ENCODE peak calls at places on chromosomes 3 and 15, in ten cellular contexts. Q is ELR, Y is RWPE1, T is amniotic stem cell, W is mesenteric fat pad, P is GM20000, B is NCI-H1417, H is foreskin fibroblast, K is B cell, Z is NCI-H774. E is an unnamed sample.

GRCh38 chr3:127690823-127691452 is 18.2 kb downstream of the ABTB1 start:
- DNase-seq in B (peak; percentile 32), Q (peak; percentile 78), T (no peak), Z (no peak), W (no peak), P (no peak), H (peak; percentile 82), Y (peak; percentile 50), K (no peak), E (no peak)

GRCh38 chr3:43425829-43426228 is 139.5 kb downstream of the SNRK start:
- DNase-seq in H (no peak), Q (no peak), Y (no peak), P (no peak), W (no peak), Z (no peak), B (no peak), K (no peak), T (no peak), E (no peak)

GRCh38 chr15:59400103-59400813 is 27.6 kb upstream of the MYO1E start:
- DNase-seq in Y (no peak), B (no peak), K (peak; percentile 25), T (no peak), W (no peak), Q (no peak), H (no peak), Z (no peak), P (no peak), E (no peak)

GRCh38 chr3:58251653-58252052 is 14.1 kb downstream of the ABHD6 start:
- DNase-seq in T (no peak), K (no peak), B (no peak), Z (no peak), P (no peak), H (no peak), Q (no peak), W (no peak), Y (no peak), E (no peak)

GRCh38 chr3:136332776-136333175 is 82.6 kb downstream of the PCCB start:
- DNase-seq in Q (peak; percentile 52), Z (no peak), T (peak; percentile 42), Y (no peak), W (peak; percentile 14), P (no peak), K (no peak), H (peak; percentile 87), B (no peak), E (no peak)

GRCh38 chr3:171936231-171936841 is 93.2 kb downstream of the TMEM212 start:
- DNase-seq in K (no peak), Q (peak; percentile 78), W (no peak), B (no peak), T (no peak), P (no peak), H (peak; percentile 62), Y (peak; percentile 20), Z (no peak), E (peak; percentile 46)

GRCh38 chr15:58947179-58947578 is 13.7 kb upstream of the SLTM start:
- DNase-seq in W (no peak), Q (peak; percentile 56), B (no peak), H (no peak), T (no peak), Y (no peak), K (no peak), Z (no peak), P (no peak), E (no peak)

GRCh38 chr3:141738636-141739363 is 702 bp downstream of the RNF7 start:
- DNase-seq in P (peak; percentile 27), T (peak; percentile 34), Q (peak; percentile 75), Y (peak; percentile 49), K (peak; percentile 34), B (no peak), W (no peak), Z (no peak), H (peak; percentile 72), E (peak; percentile 6)

GRCh38 chr3:126539558-126540250 is 15.7 kb downstream of the CHST13 start:
- DNase-seq in T (no peak), B (no peak), Q (no peak), P (no peak), Y (no peak), W (peak; percentile 45), K (no peak), Z (no peak), H (no peak), E (no peak)

GRCh38 chr15:90916461-90916860 is 13.4 kb downstream of the MAN2A2 start:
- DNase-seq in T (no peak), Y (no peak), B (no peak), H (no peak), W (no peak), Z (no peak), K (no peak), P (no peak), Q (no peak), E (no peak)

GRCh38 chr15:99326235-99326634 is 75.0 kb downstream of the LRRC28 start:
- DNase-seq in Q (no peak), B (no peak), H (no peak), W (no peak), T (no peak), P (no peak), K (no peak), Y (no peak), Z (no peak), E (peak; percentile 52)

GRCh38 chr3:152556731-152557254 is 278.1 kb upstream of the P2RY1 start:
- DNase-seq in Z (no peak), B (no peak), T (no peak), K (no peak), Q (peak; percentile 70), H (peak; percentile 85), P (peak; percentile 69), W (no peak), Y (peak; percentile 14), E (no peak)

GRCh38 chr15:59174846-59175831 is 31.5 kb upstream of the LDHAL6B start:
- DNase-seq in Z (peak; percentile 70), H (peak; percentile 72), B (peak; percentile 40), K (peak; percentile 45), W (no peak), P (peak; percentile 29), Y (no peak), Q (peak; percentile 81), T (peak; percentile 57), E (no peak)

GRCh38 chr15:75606711-75607684 is 18.5 kb downstream of the SNUPN start:
- DNase-seq in T (no peak), P (no peak), Z (no peak), W (no peak), Y (no peak), K (no peak), B (no peak), Q (peak; percentile 20), H (no peak), E (no peak)

GRCh38 chr15:38647683-38648082 is 83.1 kb upstream of the RASGRP1 start:
- DNase-seq in Z (no peak), W (no peak), H (peak; percentile 15), K (no peak), Y (peak; percentile 71), B (no peak), Q (peak; percentile 43), T (no peak), P (no peak), E (no peak)

GRCh38 chr3:125151916-125152315 is 60.6 kb downstream of the SLC12A8 start:
- DNase-seq in Y (no peak), W (no peak), K (no peak), T (no peak), P (no peak), B (no peak), Z (no peak), H (peak; percentile 67), Q (no peak), E (no peak)

GRCh38 chr15:79243723-79244122 is 38.8 kb upstream of the ANKRD34C start:
- DNase-seq in Y (no peak), Q (no peak), H (no peak), Z (no peak), T (no peak), P (no peak), K (no peak), B (no peak), W (no peak), E (no peak)

GRCh38 chr3:123602325-123602724 is 17.5 kb upstream of the HACD2 start:
- DNase-seq in Z (no peak), B (no peak), T (peak; percentile 4), P (no peak), Q (peak; percentile 90), K (no peak), Y (peak; percentile 79), H (peak; percentile 93), W (no peak), E (no peak)

GRCh38 chr15:99953886-99954285 is 220.6 kb upstream of the LYSMD4 start:
- DNase-seq in Y (no peak), B (no peak), Q (no peak), Z (no peak), T (no peak), W (peak; percentile 37), P (no peak), K (no peak), H (no peak), E (no peak)

GRCh38 chr3:632571-633170 is 436.1 kb downstream of the CHL1 start:
- DNase-seq in K (peak; percentile 48), H (peak; percentile 19), Y (no peak), T (no peak), P (peak; percentile 26), W (no peak), Z (peak; percentile 37), Q (peak; percentile 36), B (peak; percentile 47), E (peak; percentile 41)

E was measured in epithelial cell of proximal tubule.